ENCODE peak calls at places on chromosomes 5 and 9, in eight cellular contexts. C is dorsolateral prefrontal cortex, U is endothelial cell, F is A673, J is left ventricle myocardium inferior, S is Peyer's patch, E is mucosa of descending colon, O is cardiac fibroblast. B is an unnamed sample.

GRCh38 chr5:50595199-50595598 is 71.2 kb upstream of the PARP8 start:
- DNase-seq in O (peak; percentile 68), S (no peak), F (no peak), U (no peak), C (no peak), E (no peak), J (no peak), B (no peak)

GRCh38 chr5:72451771-72452505 is 55.3 kb downstream of the ZNF366 start:
- DNase-seq in C (no peak), S (peak; percentile 33), F (peak; percentile 88), E (peak; percentile 39), J (peak; percentile 76), O (peak; percentile 100), U (peak; percentile 31), B (peak; percentile 65)

GRCh38 chr9:129354498-129354897 is 176.4 kb upstream of the IER5L start:
- DNase-seq in S (no peak), E (no peak), J (no peak), O (no peak), F (no peak), U (no peak), C (no peak), B (no peak)

GRCh38 chr5:110865400-110866094 is 126.7 kb downstream of the SLC25A46 start:
- DNase-seq in S (no peak), O (peak; percentile 45), E (no peak), J (no peak), F (peak; percentile 56), U (peak; percentile 65), C (no peak), B (peak; percentile 39)

GRCh38 chr9:14584571-14584970 is 108.7 kb downstream of the ZDHHC21 start:
- DNase-seq in E (no peak), C (no peak), F (no peak), U (no peak), S (no peak), O (peak; percentile 7), J (no peak), B (no peak)

GRCh38 chr5:82419559-82420332 is 141.6 kb upstream of the RPS23 start:
- DNase-seq in F (no peak), C (no peak), E (no peak), S (no peak), O (no peak), J (no peak), U (no peak), B (no peak)

GRCh38 chr9:128162215-128163026 is 2.4 kb downstream of the BBLN start:
- DNase-seq in E (no peak), J (peak; percentile 61), O (peak; percentile 59), F (no peak), U (no peak), C (peak; percentile 46), S (no peak), B (no peak)

GRCh38 chr9:6632516-6633328 is 12.8 kb downstream of the GLDC start:
- DNase-seq in C (no peak), E (peak; percentile 34), U (no peak), J (no peak), S (peak; percentile 76), O (no peak), F (no peak), B (peak; percentile 86)

GRCh38 chr9:137784046-137784445 is 93.5 kb upstream of the CACNA1B start:
- DNase-seq in S (no peak), E (no peak), O (no peak), J (no peak), C (no peak), F (no peak), U (no peak), B (no peak)

GRCh38 chr5:173881811-173882575 is 6.2 kb upstream of the CPEB4 start:
- DNase-seq in U (no peak), O (no peak), C (no peak), S (no peak), F (no peak), J (no peak), E (no peak), B (no peak)

GRCh38 chr5:99544326-99544725 is 615.5 kb upstream of the CHD1 start:
- DNase-seq in F (no peak), O (no peak), J (no peak), U (no peak), C (no peak), S (no peak), E (no peak), B (no peak)

GRCh38 chr9:137757613-137758029 is 120.0 kb upstream of the CACNA1B start:
- DNase-seq in J (no peak), E (no peak), O (peak; percentile 40), F (no peak), S (peak; percentile 74), U (no peak), C (no peak), B (peak; percentile 60)

GRCh38 chr9:97845130-97845529 is 7.9 kb upstream of the FOXE1 start:
- DNase-seq in U (no peak), E (no peak), C (no peak), S (no peak), F (no peak), J (no peak), O (peak; percentile 27), B (no peak)

GRCh38 chr9:13707635-13708410 is 428.3 kb upstream of the MPDZ start:
- DNase-seq in C (no peak), O (peak; percentile 96), S (no peak), U (no peak), F (no peak), J (no peak), E (no peak), B (no peak)

GRCh38 chr9:69379250-69379982 is 54.4 kb downstream of the ENTREP1 start:
- DNase-seq in C (no peak), J (no peak), O (peak; percentile 55), F (no peak), U (no peak), S (no peak), E (no peak), B (no peak)

GRCh38 chr5:43483210-43484048 is at the start of gene TMEM267:
- DNase-seq in F (peak; percentile 96), S (peak; percentile 87), O (peak; percentile 96), E (peak; percentile 95), C (peak; percentile 87), U (peak; percentile 86), J (peak; percentile 92), B (peak; percentile 90)

GRCh38 chr5:43482490-43483064 is 1.1 kb downstream of the TMEM267 start:
- DNase-seq in F (peak; percentile 14), J (no peak), O (peak; percentile 25), C (no peak), S (no peak), E (no peak), U (no peak), B (no peak)

GRCh38 chr5:43485406-43485805 is 1.7 kb upstream of the TMEM267 start:
- DNase-seq in J (no peak), O (no peak), F (no peak), S (no peak), C (no peak), E (peak; percentile 34), U (no peak), B (no peak)

GRCh38 chr5:43486353-43486752 is 2.7 kb upstream of the TMEM267 start:
- DNase-seq in J (no peak), O (no peak), S (no peak), E (no peak), U (no peak), F (no peak), C (no peak), B (no peak)

GRCh38 chr5:43484049-43484849 is 584 bp upstream of the TMEM267 start:
- DNase-seq in O (peak; percentile 87), E (peak; percentile 89), S (peak; percentile 86), J (peak; percentile 76), F (peak; percentile 90), C (peak; percentile 71), U (peak; percentile 89), B (peak; percentile 83)
- TF ChIP-seq CTCF in O (peak; percentile 56), E (peak; percentile 38), S (peak; percentile 76), J (peak; percentile 82), F (peak; percentile 80), C (peak; percentile 79), U (peak; percentile 65), B (peak; percentile 70)

DNA sequence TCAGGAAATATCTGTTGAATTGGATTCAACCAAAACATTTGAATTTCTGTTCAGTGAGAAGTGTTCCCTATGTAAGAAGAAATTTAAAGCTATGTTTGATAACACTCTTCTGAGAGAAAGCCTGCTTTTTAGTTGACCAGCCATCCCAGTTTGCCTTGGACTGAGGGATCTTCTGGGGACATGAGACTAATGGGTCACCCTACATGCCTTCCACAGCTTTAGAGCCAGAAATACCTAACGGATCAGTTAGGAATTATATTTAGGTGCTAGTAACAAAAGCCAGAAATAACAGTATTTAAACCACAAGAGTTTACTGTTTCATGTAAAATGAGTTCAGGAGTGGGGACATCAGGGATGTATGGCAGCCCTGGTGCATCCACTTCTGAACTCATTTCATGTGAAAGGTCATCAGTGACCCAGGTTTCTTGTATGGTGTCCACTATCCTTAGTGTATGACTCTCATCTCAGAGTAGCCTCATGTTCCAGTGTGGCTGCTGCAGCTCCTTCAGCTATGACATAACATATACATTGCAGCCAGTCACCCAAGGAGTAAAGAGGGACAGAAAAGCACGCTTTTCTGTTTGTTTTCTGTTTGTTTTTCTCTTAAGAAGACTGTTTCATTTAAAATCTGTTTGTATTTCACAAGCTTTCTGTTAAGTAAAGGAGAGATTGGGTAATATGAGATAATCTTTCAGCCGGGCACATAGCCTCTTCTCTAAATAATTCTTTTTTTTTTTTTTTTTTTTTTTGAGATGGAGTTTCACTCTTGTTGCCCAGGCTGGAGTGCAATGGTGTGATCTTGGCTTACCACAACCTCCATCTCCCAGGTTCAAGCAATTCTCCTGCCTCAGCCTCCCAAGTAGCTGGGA is 499.8 kb upstream of the SGCD start:
- DNase-seq in S (no peak), U (no peak), J (no peak), F (no peak), E (no peak), C (no peak), O (no peak), B (no peak)
- TF ChIP-seq CTCF in S (no peak), U (no peak), J (no peak), F (no peak), E (no peak), C (no peak), O (no peak), B (no peak)

DNA sequence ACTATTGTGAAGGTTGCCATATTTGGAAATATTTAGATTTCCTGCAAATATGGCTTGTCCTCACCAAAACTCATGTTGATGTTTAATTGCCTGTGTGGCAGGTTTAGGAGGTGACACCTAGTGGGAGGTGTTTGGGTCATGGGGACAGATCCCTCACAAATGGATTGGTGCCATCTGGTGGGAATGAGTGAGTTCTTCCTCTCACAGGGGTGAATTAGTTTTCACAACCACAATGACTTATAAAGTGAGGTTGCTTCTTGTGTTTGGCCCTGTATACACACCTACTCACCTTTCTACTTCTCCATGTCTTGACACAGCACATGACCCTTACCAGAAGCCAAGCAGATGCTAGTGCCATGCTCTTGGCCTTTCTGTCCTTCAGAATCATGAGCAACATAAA is 41.1 kb downstream of the ISOC1 start:
- DNase-seq in E (no peak), F (no peak), J (no peak), U (no peak), O (no peak), C (no peak), S (no peak), B (no peak)
- TF ChIP-seq CTCF in E (no peak), F (peak; percentile 14), J (peak; percentile 16), U (peak; percentile 19), O (no peak), C (no peak), S (no peak), B (peak; percentile 26)

GRCh38 chr5:87776785-87777184 is 364.1 kb upstream of the CCNH start:
- DNase-seq in O (no peak), U (no peak), S (no peak), J (no peak), C (no peak), F (no peak), E (no peak), B (no peak)

GRCh38 chr5:87784869-87785268 is 372.1 kb upstream of the CCNH start:
- DNase-seq in S (no peak), O (no peak), J (no peak), E (no peak), C (no peak), F (no peak), U (no peak), B (no peak)

GRCh38 chr5:87780831-87781760 is 368.4 kb upstream of the CCNH start:
- DNase-seq in J (peak; percentile 55), S (peak; percentile 55), O (peak; percentile 89), C (peak; percentile 87), F (peak; percentile 90), E (peak; percentile 75), U (peak; percentile 80), B (peak; percentile 34)
- TF ChIP-seq CTCF in J (peak; percentile 96), S (peak; percentile 87), O (peak; percentile 83), C (peak; percentile 95), F (peak; percentile 90), E (peak; percentile 78), U (peak; percentile 79), B (peak; percentile 91)

B was measured in GM13977.